ENCODE peak calls at places on chromosomes 7 and 10, in seven cellular contexts. One of them, this sample, is unnamed.

GRCh38 chr7:51082940-51083533 is 233.6 kb downstream of the COBL start:
- DNase-seq in Panc1: no peak
- DNase-seq in mammary epithelial cell: no peak
- DNase-seq in right cardiac atrium: no peak
- DNase-seq in psoas muscle: no peak
- DNase-seq in pancreas: no peak
- DNase-seq in tibial nerve: no peak
- DNase-seq in this sample: no peak

GRCh38 chr10:80104066-80104926 is 25.8 kb downstream of the TMEM254 start:
- DNase-seq in mammary epithelial cell: peak; percentile 56
- DNase-seq in right cardiac atrium: no peak
- DNase-seq in Panc1: no peak
- DNase-seq in psoas muscle: peak; percentile 29
- DNase-seq in tibial nerve: peak; percentile 25
- DNase-seq in pancreas: no peak
- DNase-seq in this sample: no peak

GRCh38 chr10:121310151-121310711 is 288.0 kb downstream of the FGFR2 start:
- DNase-seq in mammary epithelial cell: peak; percentile 65
- DNase-seq in right cardiac atrium: no peak
- DNase-seq in Panc1: no peak
- DNase-seq in psoas muscle: no peak
- DNase-seq in pancreas: no peak
- DNase-seq in tibial nerve: no peak
- DNase-seq in this sample: no peak

GRCh38 chr7:134766779-134767566 is 12.5 kb upstream of the CALD1 start:
- DNase-seq in tibial nerve: peak; percentile 40
- DNase-seq in psoas muscle: no peak
- DNase-seq in Panc1: no peak
- DNase-seq in right cardiac atrium: peak; percentile 43
- DNase-seq in pancreas: no peak
- DNase-seq in mammary epithelial cell: no peak
- DNase-seq in this sample: no peak

GRCh38 chr10:43692051-43692825 is 43.6 kb upstream of the ZNF32 start:
- DNase-seq in tibial nerve: peak; percentile 27
- DNase-seq in psoas muscle: no peak
- DNase-seq in mammary epithelial cell: no peak
- DNase-seq in Panc1: no peak
- DNase-seq in pancreas: no peak
- DNase-seq in right cardiac atrium: no peak
- DNase-seq in this sample: no peak

GRCh38 chr7:72751978-72752377 is 76.0 kb downstream of the TYW1B start:
- DNase-seq in mammary epithelial cell: no peak
- DNase-seq in Panc1: no peak
- DNase-seq in pancreas: no peak
- DNase-seq in tibial nerve: no peak
- DNase-seq in psoas muscle: no peak
- DNase-seq in right cardiac atrium: no peak
- DNase-seq in this sample: no peak

GRCh38 chr10:35006836-35007235 is 83.3 kb downstream of the CUL2 start:
- DNase-seq in Panc1: no peak
- DNase-seq in mammary epithelial cell: no peak
- DNase-seq in tibial nerve: no peak
- DNase-seq in pancreas: no peak
- DNase-seq in right cardiac atrium: no peak
- DNase-seq in psoas muscle: no peak
- DNase-seq in this sample: no peak

GRCh38 chr10:100978121-100978895 is 9.0 kb downstream of the MRPL43 start:
- DNase-seq in tibial nerve: no peak
- DNase-seq in mammary epithelial cell: no peak
- DNase-seq in psoas muscle: no peak
- DNase-seq in right cardiac atrium: no peak
- DNase-seq in Panc1: no peak
- DNase-seq in pancreas: no peak
- DNase-seq in this sample: peak; percentile 20

GRCh38 chr10:84140036-84140379 is 699 bp downstream of the GHITM start:
- DNase-seq in psoas muscle: peak; percentile 26
- DNase-seq in mammary epithelial cell: no peak
- DNase-seq in pancreas: peak; percentile 15
- DNase-seq in right cardiac atrium: no peak
- DNase-seq in tibial nerve: peak; percentile 5
- DNase-seq in Panc1: no peak
- DNase-seq in this sample: no peak
- H3K27ac ChIP-seq in psoas muscle: peak overlapping the region; percentile 99
- H3K27ac ChIP-seq in mammary epithelial cell: peak overlapping the region; percentile 95
- H3K27ac ChIP-seq in pancreas: peak overlapping the region; percentile 96
- H3K27ac ChIP-seq in right cardiac atrium: peak overlapping the region; percentile 46
- H3K27ac ChIP-seq in tibial nerve: peak overlapping the region; percentile 96
- H3K27ac ChIP-seq in Panc1: peak overlapping the region; percentile 95
- H3K27ac ChIP-seq in this sample: peak overlapping the region; percentile 97

DNA sequence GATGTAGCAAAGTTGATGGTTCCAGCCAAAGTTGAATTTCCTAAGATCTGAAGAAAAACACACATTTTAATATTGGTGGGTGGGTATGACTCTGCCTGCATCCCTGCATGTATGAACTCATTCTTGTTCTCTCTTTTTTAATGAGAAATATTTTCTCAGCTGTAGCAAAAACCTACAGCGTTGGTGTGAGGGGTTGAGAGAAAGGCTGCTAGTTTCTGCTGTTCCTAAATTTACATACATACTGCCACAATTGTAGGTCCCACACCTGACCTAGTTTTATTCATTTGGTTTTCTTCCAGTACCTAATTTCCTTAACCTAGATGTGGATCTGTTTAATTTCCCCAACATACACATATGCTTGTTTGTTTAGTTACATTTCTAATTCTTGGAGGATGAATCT is 4.6 kb downstream of the AGFG2 start:
- DNase-seq in Panc1: no peak
- DNase-seq in pancreas: no peak
- DNase-seq in psoas muscle: no peak
- DNase-seq in tibial nerve: no peak
- DNase-seq in right cardiac atrium: no peak
- DNase-seq in mammary epithelial cell: no peak
- DNase-seq in this sample: no peak
- H3K4me3 ChIP-seq in Panc1: no peak overlapping the region
- H3K4me3 ChIP-seq in pancreas: no peak overlapping the region
- H3K4me3 ChIP-seq in psoas muscle: no peak overlapping the region
- H3K4me3 ChIP-seq in tibial nerve: no peak overlapping the region
- H3K4me3 ChIP-seq in right cardiac atrium: no peak overlapping the region
- H3K4me3 ChIP-seq in mammary epithelial cell: no peak overlapping the region
- H3K4me3 ChIP-seq in this sample: no peak overlapping the region

GRCh38 chr10:565146-565545 is 124.3 kb downstream of the DIP2C start:
- DNase-seq in mammary epithelial cell: no peak
- DNase-seq in pancreas: no peak
- DNase-seq in Panc1: no peak
- DNase-seq in tibial nerve: no peak
- DNase-seq in psoas muscle: no peak
- DNase-seq in right cardiac atrium: no peak
- DNase-seq in this sample: no peak

GRCh38 chr10:565676-566075 is 123.8 kb downstream of the DIP2C start:
- DNase-seq in right cardiac atrium: no peak
- DNase-seq in psoas muscle: no peak
- DNase-seq in mammary epithelial cell: no peak
- DNase-seq in pancreas: no peak
- DNase-seq in Panc1: no peak
- DNase-seq in tibial nerve: no peak
- DNase-seq in this sample: no peak

GRCh38 chr10:567869-568268 is 121.6 kb downstream of the DIP2C start:
- DNase-seq in psoas muscle: no peak
- DNase-seq in tibial nerve: no peak
- DNase-seq in Panc1: no peak
- DNase-seq in mammary epithelial cell: no peak
- DNase-seq in pancreas: no peak
- DNase-seq in right cardiac atrium: no peak
- DNase-seq in this sample: no peak

GRCh38 chr10:568848-569247 is 120.6 kb downstream of the DIP2C start:
- DNase-seq in mammary epithelial cell: no peak
- DNase-seq in tibial nerve: no peak
- DNase-seq in Panc1: no peak
- DNase-seq in right cardiac atrium: no peak
- DNase-seq in pancreas: no peak
- DNase-seq in psoas muscle: no peak
- DNase-seq in this sample: no peak

DNA sequence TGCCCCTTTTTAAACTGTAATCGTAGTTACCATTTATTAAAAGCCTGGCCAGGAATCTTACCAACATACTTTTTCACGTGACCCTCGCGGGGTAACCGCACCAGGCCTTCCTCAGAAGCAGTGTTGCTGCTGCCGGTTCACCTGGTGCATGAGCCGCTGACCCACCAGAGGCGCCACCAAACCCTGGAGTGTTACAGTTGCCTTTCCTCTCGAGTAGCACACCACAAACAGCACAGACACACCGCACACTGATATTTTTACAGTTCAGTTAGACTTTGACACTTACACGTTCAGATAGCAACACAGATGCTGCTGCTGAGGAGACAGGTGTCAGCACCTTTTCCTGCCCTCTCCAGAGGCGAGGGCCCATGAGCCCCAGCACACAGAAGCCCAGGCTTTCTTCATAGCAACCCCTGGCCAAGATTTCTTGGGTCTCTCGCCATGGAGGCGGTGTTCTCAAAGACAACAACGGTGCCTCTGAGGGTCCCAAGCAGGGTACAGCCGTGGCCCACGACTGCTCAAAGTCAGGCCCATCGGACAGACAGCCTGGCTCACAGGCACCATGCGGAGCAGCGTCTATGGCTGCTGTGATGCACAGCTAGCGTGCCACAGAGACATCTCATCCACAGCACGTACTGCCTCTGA is 123.1 kb downstream of the DIP2C start:
- DNase-seq in right cardiac atrium: no peak
- DNase-seq in mammary epithelial cell: no peak
- DNase-seq in psoas muscle: no peak
- DNase-seq in Panc1: no peak
- DNase-seq in tibial nerve: no peak
- DNase-seq in pancreas: no peak
- DNase-seq in this sample: no peak
- H3K27ac ChIP-seq in right cardiac atrium: no peak overlapping the region
- H3K27ac ChIP-seq in mammary epithelial cell: no peak overlapping the region
- H3K27ac ChIP-seq in psoas muscle: no peak overlapping the region
- H3K27ac ChIP-seq in Panc1: no peak overlapping the region
- H3K27ac ChIP-seq in tibial nerve: no peak overlapping the region
- H3K27ac ChIP-seq in pancreas: no peak overlapping the region
- H3K27ac ChIP-seq in this sample: no peak overlapping the region

GRCh38 chr7:44224216-44224950 is 23.6 kb downstream of the YKT6 start:
- DNase-seq in pancreas: peak; percentile 88
- DNase-seq in psoas muscle: peak; percentile 9
- DNase-seq in tibial nerve: no peak
- DNase-seq in mammary epithelial cell: peak; percentile 36
- DNase-seq in Panc1: no peak
- DNase-seq in right cardiac atrium: no peak
- DNase-seq in this sample: no peak
- H3K4me3 ChIP-seq in pancreas: no peak overlapping the region
- H3K4me3 ChIP-seq in psoas muscle: no peak overlapping the region
- H3K4me3 ChIP-seq in tibial nerve: no peak overlapping the region
- H3K4me3 ChIP-seq in mammary epithelial cell: no peak overlapping the region
- H3K4me3 ChIP-seq in Panc1: no peak overlapping the region
- H3K4me3 ChIP-seq in right cardiac atrium: no peak overlapping the region
- H3K4me3 ChIP-seq in this sample: no peak overlapping the region

DNA sequence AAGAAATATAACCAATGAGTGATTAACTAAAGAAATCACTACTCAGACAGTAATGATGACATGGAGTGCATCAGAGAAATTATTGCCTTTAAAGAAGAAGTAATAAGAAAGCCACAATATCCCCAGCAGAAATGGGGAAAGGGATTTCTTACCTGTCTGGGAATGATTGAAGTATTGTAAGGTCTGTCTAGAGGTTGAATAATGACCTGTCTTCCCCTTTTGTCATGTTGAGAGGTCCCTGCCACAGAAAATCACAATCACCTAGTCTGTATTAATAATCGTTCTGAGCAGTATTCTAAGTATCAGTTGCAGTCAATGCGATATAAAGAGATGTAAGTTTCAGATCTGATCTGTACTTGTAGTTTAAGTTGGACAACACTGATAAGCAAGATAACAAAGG is 349.1 kb upstream of the TPK1 start:
- DNase-seq in right cardiac atrium: no peak
- DNase-seq in psoas muscle: no peak
- DNase-seq in mammary epithelial cell: no peak
- DNase-seq in pancreas: no peak
- DNase-seq in Panc1: no peak
- DNase-seq in tibial nerve: no peak
- DNase-seq in this sample: no peak
- H3K27ac ChIP-seq in right cardiac atrium: no peak overlapping the region
- H3K27ac ChIP-seq in psoas muscle: no peak overlapping the region
- H3K27ac ChIP-seq in mammary epithelial cell: no peak overlapping the region
- H3K27ac ChIP-seq in pancreas: no peak overlapping the region
- H3K27ac ChIP-seq in Panc1: no peak overlapping the region
- H3K27ac ChIP-seq in tibial nerve: no peak overlapping the region
- H3K27ac ChIP-seq in this sample: no peak overlapping the region

GRCh38 chr7:45886931-45887667 is 1.2 kb upstream of the IGFBP1 start:
- DNase-seq in pancreas: no peak
- DNase-seq in right cardiac atrium: no peak
- DNase-seq in Panc1: no peak
- DNase-seq in psoas muscle: no peak
- DNase-seq in tibial nerve: no peak
- DNase-seq in mammary epithelial cell: no peak
- DNase-seq in this sample: no peak

GRCh38 chr7:45889367-45890067 is 1.2 kb downstream of the IGFBP1 start:
- DNase-seq in mammary epithelial cell: no peak
- DNase-seq in tibial nerve: no peak
- DNase-seq in right cardiac atrium: no peak
- DNase-seq in Panc1: no peak
- DNase-seq in psoas muscle: no peak
- DNase-seq in pancreas: no peak
- DNase-seq in this sample: no peak

GRCh38 chr7:45890125-45890901 is 2.0 kb downstream of the IGFBP1 start:
- DNase-seq in psoas muscle: no peak
- DNase-seq in Panc1: no peak
- DNase-seq in mammary epithelial cell: no peak
- DNase-seq in tibial nerve: no peak
- DNase-seq in pancreas: no peak
- DNase-seq in right cardiac atrium: no peak
- DNase-seq in this sample: no peak

GRCh38 chr7:45888993-45889366 is 692 bp downstream of the IGFBP1 start:
- DNase-seq in pancreas: no peak
- DNase-seq in psoas muscle: no peak
- DNase-seq in tibial nerve: no peak
- DNase-seq in right cardiac atrium: no peak
- DNase-seq in mammary epithelial cell: no peak
- DNase-seq in Panc1: no peak
- DNase-seq in this sample: no peak

GRCh38 chr7:45888185-45888992 is at the start of gene IGFBP1:
- DNase-seq in right cardiac atrium: no peak
- DNase-seq in psoas muscle: no peak
- DNase-seq in pancreas: no peak
- DNase-seq in tibial nerve: no peak
- DNase-seq in Panc1: no peak
- DNase-seq in mammary epithelial cell: peak; percentile 12
- DNase-seq in this sample: no peak
- H3K4me3 ChIP-seq in right cardiac atrium: peak within 1 kb of the TSS; percentile 2
- H3K4me3 ChIP-seq in psoas muscle: peak within 1 kb of the TSS; percentile 34
- H3K4me3 ChIP-seq in pancreas: peak within 1 kb of the TSS; percentile 8
- H3K4me3 ChIP-seq in tibial nerve: no peak within 1 kb of the TSS
- H3K4me3 ChIP-seq in Panc1: peak within 1 kb of the TSS; percentile 35
- H3K4me3 ChIP-seq in mammary epithelial cell: peak within 1 kb of the TSS; percentile 38
- H3K4me3 ChIP-seq in this sample: no peak within 1 kb of the TSS

This sample was measured in lung.